ENCODE peak calls at places on chromosome X, in five cellular contexts. One of them, this sample, is unnamed.

GRCh38 chrX:119654112-119654531 is 38.8 kb downstream of the SEPTIN6 start:
- DNase-seq in fibroblast of the aortic adventitia: peak; percentile 32
- DNase-seq in HS-5: no peak
- DNase-seq in thoracic aorta: no peak
- DNase-seq in left ventricle myocardium inferior: peak; percentile 56
- DNase-seq in this sample: peak; percentile 11

GRCh38 chrX:63959975-63960374 is 175.0 kb upstream of the ARHGEF9 start:
- DNase-seq in fibroblast of the aortic adventitia: no peak
- DNase-seq in HS-5: no peak
- DNase-seq in thoracic aorta: no peak
- DNase-seq in left ventricle myocardium inferior: no peak
- DNase-seq in this sample: no peak

GRCh38 chrX:125322431-125322830 is 2.8 kb downstream of the TEX13C start:
- DNase-seq in fibroblast of the aortic adventitia: no peak
- DNase-seq in HS-5: no peak
- DNase-seq in thoracic aorta: no peak
- DNase-seq in left ventricle myocardium inferior: no peak
- DNase-seq in this sample: no peak

GRCh38 chrX:10041383-10041782 is 74.2 kb downstream of the CLDN34 start:
- DNase-seq in fibroblast of the aortic adventitia: peak; percentile 71
- DNase-seq in HS-5: no peak
- DNase-seq in thoracic aorta: no peak
- DNase-seq in left ventricle myocardium inferior: no peak
- DNase-seq in this sample: no peak

GRCh38 chrX:67622053-67622452 is 78.2 kb downstream of the AR start:
- DNase-seq in fibroblast of the aortic adventitia: no peak
- DNase-seq in HS-5: no peak
- DNase-seq in thoracic aorta: no peak
- DNase-seq in left ventricle myocardium inferior: no peak
- DNase-seq in this sample: no peak

GRCh38 chrX:40933132-40934078 is 151.8 kb upstream of the USP9X start:
- DNase-seq in fibroblast of the aortic adventitia: peak; percentile 74
- DNase-seq in HS-5: no peak
- DNase-seq in thoracic aorta: no peak
- DNase-seq in left ventricle myocardium inferior: no peak
- DNase-seq in this sample: no peak

GRCh38 chrX:13398073-13398823 is 78.4 kb upstream of the ATXN3L start:
- DNase-seq in fibroblast of the aortic adventitia: peak; percentile 100
- DNase-seq in HS-5: peak; percentile 93
- DNase-seq in thoracic aorta: peak; percentile 33
- DNase-seq in left ventricle myocardium inferior: no peak
- DNase-seq in this sample: no peak

GRCh38 chrX:21944136-21944615 is 3.7 kb downstream of the SMS start:
- DNase-seq in fibroblast of the aortic adventitia: peak; percentile 61
- DNase-seq in HS-5: no peak
- DNase-seq in thoracic aorta: no peak
- DNase-seq in left ventricle myocardium inferior: no peak
- DNase-seq in this sample: no peak

GRCh38 chrX:14032383-14032782 is 2.7 kb upstream of the GEMIN8 start:
- DNase-seq in fibroblast of the aortic adventitia: peak; percentile 84
- DNase-seq in HS-5: no peak
- DNase-seq in thoracic aorta: no peak
- DNase-seq in left ventricle myocardium inferior: no peak
- DNase-seq in this sample: peak; percentile 0

GRCh38 chrX:144006811-144007210 is 122.9 kb downstream of the UBE2NL start:
- DNase-seq in fibroblast of the aortic adventitia: peak; percentile 22
- DNase-seq in HS-5: peak; percentile 37
- DNase-seq in thoracic aorta: no peak
- DNase-seq in left ventricle myocardium inferior: no peak
- DNase-seq in this sample: no peak

GRCh38 chrX:2500681-2501151 is at the start of the genes DHRSX and ZBED1:
- DNase-seq in fibroblast of the aortic adventitia: no peak
- DNase-seq in HS-5: no peak
- DNase-seq in thoracic aorta: no peak
- DNase-seq in left ventricle myocardium inferior: peak; percentile 54
- DNase-seq in this sample: no peak

GRCh38 chrX:74383611-74384010 is 37.7 kb upstream of the SLC16A2 start:
- DNase-seq in fibroblast of the aortic adventitia: peak; percentile 70
- DNase-seq in HS-5: peak; percentile 5
- DNase-seq in thoracic aorta: no peak
- DNase-seq in left ventricle myocardium inferior: no peak
- DNase-seq in this sample: peak; percentile 1

GRCh38 chrX:130176354-130176776 is 4.6 kb downstream of the RAB33A start:
- DNase-seq in fibroblast of the aortic adventitia: no peak
- DNase-seq in HS-5: no peak
- DNase-seq in thoracic aorta: no peak
- DNase-seq in left ventricle myocardium inferior: no peak
- DNase-seq in this sample: no peak

GRCh38 chrX:45781901-45782553 is 581.4 kb upstream of the DIPK2B start:
- DNase-seq in fibroblast of the aortic adventitia: peak; percentile 80
- DNase-seq in HS-5: no peak
- DNase-seq in thoracic aorta: no peak
- DNase-seq in left ventricle myocardium inferior: no peak
- DNase-seq in this sample: no peak

GRCh38 chrX:15382809-15383208 is 1.4 kb downstream of the VEGFD start:
- DNase-seq in fibroblast of the aortic adventitia: no peak
- DNase-seq in HS-5: no peak
- DNase-seq in thoracic aorta: no peak
- DNase-seq in left ventricle myocardium inferior: no peak
- DNase-seq in this sample: no peak

GRCh38 chrX:54180403-54180802 is 2.7 kb downstream of the FAM120C start:
- DNase-seq in fibroblast of the aortic adventitia: peak; percentile 19
- DNase-seq in HS-5: no peak
- DNase-seq in thoracic aorta: no peak
- DNase-seq in left ventricle myocardium inferior: no peak
- DNase-seq in this sample: no peak

GRCh38 chrX:30822068-30822671 is 66.9 kb downstream of the TAB3 start:
- DNase-seq in fibroblast of the aortic adventitia: no peak
- DNase-seq in HS-5: no peak
- DNase-seq in thoracic aorta: no peak
- DNase-seq in left ventricle myocardium inferior: no peak
- DNase-seq in this sample: no peak

GRCh38 chrX:125205084-125205917 is 114.4 kb upstream of the TEX13C start:
- DNase-seq in fibroblast of the aortic adventitia: no peak
- DNase-seq in HS-5: no peak
- DNase-seq in thoracic aorta: no peak
- DNase-seq in left ventricle myocardium inferior: peak; percentile 49
- DNase-seq in this sample: peak; percentile 7

GRCh38 chrX:145821898-145822567 is 4.4 kb downstream of the SLITRK2 start:
- DNase-seq in fibroblast of the aortic adventitia: no peak
- DNase-seq in HS-5: no peak
- DNase-seq in thoracic aorta: no peak
- DNase-seq in left ventricle myocardium inferior: no peak
- DNase-seq in this sample: peak; percentile 29

GRCh38 chrX:123846598-123847038 is 13.2 kb upstream of the XIAP start:
- DNase-seq in fibroblast of the aortic adventitia: peak; percentile 47
- DNase-seq in HS-5: no peak
- DNase-seq in thoracic aorta: no peak
- DNase-seq in left ventricle myocardium inferior: no peak
- DNase-seq in this sample: no peak

GRCh38 chrX:77085372-77085771 is 361.8 kb upstream of the FGF16 start:
- DNase-seq in fibroblast of the aortic adventitia: no peak
- DNase-seq in HS-5: no peak
- DNase-seq in thoracic aorta: no peak
- DNase-seq in left ventricle myocardium inferior: no peak
- DNase-seq in this sample: no peak

GRCh38 chrX:54808109-54808604 is 612 bp downstream of the MAGED2 start:
- DNase-seq in fibroblast of the aortic adventitia: no peak
- DNase-seq in HS-5: no peak
- DNase-seq in thoracic aorta: no peak
- DNase-seq in left ventricle myocardium inferior: peak; percentile 76
- DNase-seq in this sample: peak; percentile 47

GRCh38 chrX:50770702-50771101 is 43.3 kb downstream of the SHROOM4 start:
- DNase-seq in fibroblast of the aortic adventitia: no peak
- DNase-seq in HS-5: no peak
- DNase-seq in thoracic aorta: no peak
- DNase-seq in left ventricle myocardium inferior: no peak
- DNase-seq in this sample: no peak

GRCh38 chrX:1748408-1748807 is 133.5 kb downstream of the ASMT start:
- DNase-seq in fibroblast of the aortic adventitia: no peak
- DNase-seq in HS-5: no peak
- DNase-seq in thoracic aorta: no peak
- DNase-seq in left ventricle myocardium inferior: no peak
- DNase-seq in this sample: no peak

GRCh38 chrX:119272882-119273806 is 37.1 kb downstream of the PGRMC1 start:
- DNase-seq in fibroblast of the aortic adventitia: peak; percentile 7
- DNase-seq in HS-5: no peak
- DNase-seq in thoracic aorta: no peak
- DNase-seq in left ventricle myocardium inferior: peak; percentile 21
- DNase-seq in this sample: no peak

GRCh38 chrX:38293741-38294140 is 33.6 kb downstream of the RPGR start:
- DNase-seq in fibroblast of the aortic adventitia: peak; percentile 33
- DNase-seq in HS-5: no peak
- DNase-seq in thoracic aorta: no peak
- DNase-seq in left ventricle myocardium inferior: no peak
- DNase-seq in this sample: no peak

GRCh38 chrX:133921764-133922389 is 63.5 kb downstream of the GPC3 start:
- DNase-seq in fibroblast of the aortic adventitia: peak; percentile 1
- DNase-seq in HS-5: no peak
- DNase-seq in thoracic aorta: no peak
- DNase-seq in left ventricle myocardium inferior: peak; percentile 14
- DNase-seq in this sample: peak; percentile 2

GRCh38 chrX:97389761-97390192 is 506.1 kb downstream of the RPA4 start:
- DNase-seq in fibroblast of the aortic adventitia: peak; percentile 81
- DNase-seq in HS-5: peak; percentile 56
- DNase-seq in thoracic aorta: no peak
- DNase-seq in left ventricle myocardium inferior: no peak
- DNase-seq in this sample: no peak

GRCh38 chrX:68914337-68914989 is 85.6 kb downstream of the EFNB1 start:
- DNase-seq in fibroblast of the aortic adventitia: no peak
- DNase-seq in HS-5: no peak
- DNase-seq in thoracic aorta: no peak
- DNase-seq in left ventricle myocardium inferior: no peak
- DNase-seq in this sample: no peak

GRCh38 chrX:65601126-65601525 is 66.3 kb upstream of the MSN start:
- DNase-seq in fibroblast of the aortic adventitia: no peak
- DNase-seq in HS-5: no peak
- DNase-seq in thoracic aorta: no peak
- DNase-seq in left ventricle myocardium inferior: no peak
- DNase-seq in this sample: no peak

GRCh38 chrX:18620349-18620748 is 51.6 kb downstream of the RS1 start:
- DNase-seq in fibroblast of the aortic adventitia: no peak
- DNase-seq in HS-5: no peak
- DNase-seq in thoracic aorta: no peak
- DNase-seq in left ventricle myocardium inferior: no peak
- DNase-seq in this sample: no peak

GRCh38 chrX:150813922-150814321 is 84.5 kb downstream of the CD99L2 start:
- DNase-seq in fibroblast of the aortic adventitia: no peak
- DNase-seq in HS-5: no peak
- DNase-seq in thoracic aorta: no peak
- DNase-seq in left ventricle myocardium inferior: no peak
- DNase-seq in this sample: no peak

GRCh38 chrX:121062289-121062688 is 14.9 kb downstream of the GLUD2 start:
- DNase-seq in fibroblast of the aortic adventitia: no peak
- DNase-seq in HS-5: no peak
- DNase-seq in thoracic aorta: no peak
- DNase-seq in left ventricle myocardium inferior: no peak
- DNase-seq in this sample: no peak

GRCh38 chrX:52811065-52811625 is at the start of gene XAGE5:
- DNase-seq in fibroblast of the aortic adventitia: no peak
- DNase-seq in HS-5: no peak
- DNase-seq in thoracic aorta: no peak
- DNase-seq in left ventricle myocardium inferior: no peak
- DNase-seq in this sample: no peak

This sample was measured in anterior cingulate cortex.